ENCODE peak calls at places on chromosome 4, in four cellular contexts. I, N, D and Z are unnamed samples. For H3K27me3, the result is how much of the 10 kb centered on the place peaks cover.

GRCh38 chr4:25012671-25013070 is 18.1 kb downstream of the LGI2 start:
- DNase-seq in I (no peak), D (no peak), N (no peak), Z (no peak)

GRCh38 chr4:25782482-25782881 is 80.3 kb downstream of the SEL1L3 start:
- DNase-seq in I (no peak), N (no peak), D (no peak), Z (no peak)

GRCh38 chr4:16573744-16574143 is 324.7 kb downstream of the LDB2 start:
- DNase-seq in N (no peak), I (peak), D (no peak), Z (no peak)

GRCh38 chr4:37451646-37452045 is 207.1 kb downstream of the NWD2 start:
- DNase-seq in N (no peak), D (no peak), I (no peak), Z (no peak)

GRCh38 chr4:147361726-147362125 is 119.2 kb upstream of the EDNRA start:
- DNase-seq in I (peak), D (no peak), N (no peak), Z (peak)

GRCh38 chr4:140188975-140189374 is 35.0 kb upstream of the MAML3 start:
- DNase-seq in N (no peak), D (no peak), I (no peak), Z (peak)

GRCh38 chr4:159048166-159048886 is 54.6 kb upstream of the RAPGEF2 start:
- DNase-seq in D (no peak), N (no peak), I (peak), Z (peak)

GRCh38 chr4:184457530-184458249 is 16.7 kb downstream of the IRF2 start:
- DNase-seq in I (no peak), D (peak), N (no peak), Z (no peak)

GRCh38 chr4:136750898-136751297 is 781.4 kb downstream of the PCDH18 start:
- DNase-seq in D (no peak), I (no peak), N (no peak), Z (no peak)

GRCh38 chr4:68673143-68673542 is 2.7 kb upstream of the UGT2B15 start:
- DNase-seq in I (no peak), D (no peak), N (no peak), Z (no peak)

GRCh38 chr4:52126946-52127345 is 75.8 kb downstream of the SPATA18 start:
- DNase-seq in I (no peak), D (no peak), N (no peak), Z (peak)

DNA sequence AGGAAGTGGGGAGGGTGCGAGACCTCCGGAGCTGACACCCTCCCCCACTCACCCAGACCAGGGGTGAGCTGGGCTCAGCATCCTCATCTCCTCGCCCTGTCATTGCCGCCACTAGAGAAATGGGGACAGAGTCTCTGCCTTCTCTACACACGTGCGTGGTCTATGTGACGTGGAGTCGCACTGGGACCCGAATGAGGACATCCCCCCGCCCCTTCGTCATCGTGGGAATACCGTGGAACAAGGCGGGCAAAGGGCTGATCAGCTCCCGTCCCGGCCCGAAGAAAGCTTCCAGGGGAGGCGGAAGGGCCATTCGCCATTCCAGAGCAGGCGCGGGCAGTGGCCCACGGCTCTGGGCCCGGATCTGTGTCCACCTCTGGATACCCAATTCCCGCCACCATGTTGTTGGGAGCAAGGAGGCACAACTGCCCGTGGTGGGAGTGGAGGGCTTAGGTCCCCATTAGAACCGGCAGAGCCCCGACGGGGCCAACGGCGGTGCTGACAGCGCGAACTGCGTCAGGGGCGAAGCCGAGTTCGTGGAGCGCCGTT is 12.0 kb downstream of the HMX1 start:
- DNase-seq in D (no peak), N (no peak), I (no peak), Z (no peak)
- H3K27me3 ChIP-seq in D (half or more), N (half or more), I (under half), Z (half or more)

GRCh38 chr4:88938138-88938537 is 118.8 kb downstream of the FAM13A start:
- DNase-seq in N (no peak), I (no peak), D (no peak), Z (peak)
- H3K27ac ChIP-seq in N (no peak), I (no peak), D (no peak), Z (peak)

GRCh38 chr4:11427201-11427996 is 1.3 kb downstream of the HS3ST1 start:
- DNase-seq in D (no peak), I (no peak), N (no peak), Z (no peak)
- H3K27me3 ChIP-seq in D (under half), I (under half), N (under half), Z (under half)

GRCh38 chr4:85657143-85657542 is 182.2 kb downstream of the ARHGAP24 start:
- DNase-seq in I (no peak), D (peak), N (no peak), Z (no peak)
- H3K27ac ChIP-seq in I (no peak), D (no peak), N (peak), Z (no peak)